ENCODE peak calls at places on chromosome 16, in ten cellular contexts. One of them, this sample, is unnamed. For H3K36me3, the result is how much of the 10 kb centered on the place peaks cover.

GRCh38 chr16:57045694-57046381 is 46.5 kb upstream of the CPNE2 start:
- DNase-seq in upper lobe of right lung: no peak
- DNase-seq in bronchial epithelial cell: peak
- DNase-seq in adrenal gland: peak
- DNase-seq in heart right ventricle: peak
- DNase-seq in spleen: peak
- DNase-seq in esophagus squamous epithelium: peak
- DNase-seq in IMR-90: peak
- DNase-seq in mucosa of descending colon: peak
- DNase-seq in lower lobe of right lung: peak
- DNase-seq in this sample: no peak

GRCh38 chr16:66432429-66432828 is 5.3 kb downstream of the BEAN1 start:
- DNase-seq in lower lobe of right lung: no peak
- DNase-seq in IMR-90: no peak
- DNase-seq in spleen: no peak
- DNase-seq in mucosa of descending colon: no peak
- DNase-seq in heart right ventricle: no peak
- DNase-seq in esophagus squamous epithelium: no peak
- DNase-seq in upper lobe of right lung: no peak
- DNase-seq in adrenal gland: no peak
- DNase-seq in bronchial epithelial cell: no peak
- DNase-seq in this sample: no peak

GRCh38 chr16:85286970-85287814 is 174.9 kb upstream of the CIBAR2 start:
- DNase-seq in IMR-90: peak
- DNase-seq in lower lobe of right lung: peak
- DNase-seq in upper lobe of right lung: no peak
- DNase-seq in bronchial epithelial cell: no peak
- DNase-seq in adrenal gland: peak
- DNase-seq in spleen: no peak
- DNase-seq in mucosa of descending colon: no peak
- DNase-seq in heart right ventricle: no peak
- DNase-seq in esophagus squamous epithelium: no peak
- DNase-seq in this sample: no peak

GRCh38 chr16:12470311-12471229 is 333.1 kb downstream of the CPPED1 start:
- DNase-seq in heart right ventricle: peak
- DNase-seq in mucosa of descending colon: no peak
- DNase-seq in adrenal gland: no peak
- DNase-seq in esophagus squamous epithelium: no peak
- DNase-seq in IMR-90: peak
- DNase-seq in lower lobe of right lung: no peak
- DNase-seq in spleen: no peak
- DNase-seq in upper lobe of right lung: no peak
- DNase-seq in bronchial epithelial cell: no peak
- DNase-seq in this sample: no peak

GRCh38 chr16:70250748-70251650 is 741 bp downstream of the EXOSC6 start:
- DNase-seq in mucosa of descending colon: peak
- DNase-seq in upper lobe of right lung: peak
- DNase-seq in adrenal gland: peak
- DNase-seq in lower lobe of right lung: peak
- DNase-seq in bronchial epithelial cell: peak
- DNase-seq in esophagus squamous epithelium: no peak
- DNase-seq in IMR-90: peak
- DNase-seq in heart right ventricle: no peak
- DNase-seq in spleen: peak
- DNase-seq in this sample: no peak

GRCh38 chr16:8804313-8804712 is 6.7 kb downstream of the PMM2 start:
- DNase-seq in heart right ventricle: no peak
- DNase-seq in esophagus squamous epithelium: no peak
- DNase-seq in upper lobe of right lung: no peak
- DNase-seq in spleen: no peak
- DNase-seq in adrenal gland: no peak
- DNase-seq in lower lobe of right lung: no peak
- DNase-seq in mucosa of descending colon: no peak
- DNase-seq in bronchial epithelial cell: no peak
- DNase-seq in IMR-90: no peak
- DNase-seq in this sample: no peak

GRCh38 chr16:70410736-70411135 is 28.2 kb downstream of the ST3GAL2 start:
- DNase-seq in mucosa of descending colon: no peak
- DNase-seq in heart right ventricle: no peak
- DNase-seq in bronchial epithelial cell: no peak
- DNase-seq in esophagus squamous epithelium: no peak
- DNase-seq in spleen: no peak
- DNase-seq in upper lobe of right lung: no peak
- DNase-seq in adrenal gland: peak
- DNase-seq in IMR-90: no peak
- DNase-seq in lower lobe of right lung: no peak
- DNase-seq in this sample: no peak

GRCh38 chr16:54318941-54319340 is 32.4 kb upstream of the IRX3 start:
- DNase-seq in esophagus squamous epithelium: no peak
- DNase-seq in upper lobe of right lung: no peak
- DNase-seq in mucosa of descending colon: no peak
- DNase-seq in lower lobe of right lung: no peak
- DNase-seq in bronchial epithelial cell: peak
- DNase-seq in adrenal gland: no peak
- DNase-seq in spleen: no peak
- DNase-seq in IMR-90: no peak
- DNase-seq in heart right ventricle: no peak
- DNase-seq in this sample: no peak

GRCh38 chr16:86761117-86761971 is 183.0 kb downstream of the FOXL1 start:
- DNase-seq in adrenal gland: peak
- DNase-seq in IMR-90: peak
- DNase-seq in spleen: peak
- DNase-seq in upper lobe of right lung: no peak
- DNase-seq in bronchial epithelial cell: peak
- DNase-seq in heart right ventricle: peak
- DNase-seq in lower lobe of right lung: no peak
- DNase-seq in esophagus squamous epithelium: no peak
- DNase-seq in mucosa of descending colon: peak
- DNase-seq in this sample: peak
- TF ChIP-seq CTCF in adrenal gland: peak
- TF ChIP-seq CTCF in IMR-90: peak
- TF ChIP-seq CTCF in spleen: peak
- TF ChIP-seq CTCF in upper lobe of right lung: peak
- TF ChIP-seq CTCF in bronchial epithelial cell: peak
- TF ChIP-seq CTCF in heart right ventricle: peak
- TF ChIP-seq CTCF in lower lobe of right lung: peak
- TF ChIP-seq CTCF in esophagus squamous epithelium: peak
- TF ChIP-seq CTCF in mucosa of descending colon: peak
- TF ChIP-seq CTCF in this sample: peak

GRCh38 chr16:89562027-89562599 is 1.6 kb downstream of the RPL13 start:
- DNase-seq in lower lobe of right lung: no peak
- DNase-seq in upper lobe of right lung: no peak
- DNase-seq in mucosa of descending colon: peak
- DNase-seq in spleen: no peak
- DNase-seq in adrenal gland: no peak
- DNase-seq in IMR-90: no peak
- DNase-seq in esophagus squamous epithelium: no peak
- DNase-seq in bronchial epithelial cell: no peak
- DNase-seq in heart right ventricle: no peak
- DNase-seq in this sample: no peak
- H3K36me3 ChIP-seq in lower lobe of right lung: under half
- H3K36me3 ChIP-seq in upper lobe of right lung: under half
- H3K36me3 ChIP-seq in mucosa of descending colon: under half
- H3K36me3 ChIP-seq in spleen: under half
- H3K36me3 ChIP-seq in adrenal gland: under half
- H3K36me3 ChIP-seq in IMR-90: under half
- H3K36me3 ChIP-seq in esophagus squamous epithelium: under half
- H3K36me3 ChIP-seq in bronchial epithelial cell: under half
- H3K36me3 ChIP-seq in heart right ventricle: under half
- H3K36me3 ChIP-seq in this sample: under half

GRCh38 chr16:30478766-30479478 is 6.4 kb downstream of the ITGAL start:
- DNase-seq in upper lobe of right lung: no peak
- DNase-seq in mucosa of descending colon: no peak
- DNase-seq in heart right ventricle: no peak
- DNase-seq in adrenal gland: no peak
- DNase-seq in IMR-90: no peak
- DNase-seq in spleen: no peak
- DNase-seq in bronchial epithelial cell: no peak
- DNase-seq in esophagus squamous epithelium: no peak
- DNase-seq in lower lobe of right lung: no peak
- DNase-seq in this sample: no peak

GRCh38 chr16:30476991-30477390 is 4.4 kb downstream of the ITGAL start:
- DNase-seq in heart right ventricle: no peak
- DNase-seq in spleen: no peak
- DNase-seq in upper lobe of right lung: no peak
- DNase-seq in adrenal gland: no peak
- DNase-seq in lower lobe of right lung: no peak
- DNase-seq in IMR-90: no peak
- DNase-seq in bronchial epithelial cell: no peak
- DNase-seq in mucosa of descending colon: no peak
- DNase-seq in esophagus squamous epithelium: no peak
- DNase-seq in this sample: no peak

GRCh38 chr16:30485818-30486436 is 13.4 kb downstream of the ITGAL start:
- DNase-seq in bronchial epithelial cell: no peak
- DNase-seq in adrenal gland: no peak
- DNase-seq in mucosa of descending colon: no peak
- DNase-seq in spleen: no peak
- DNase-seq in upper lobe of right lung: no peak
- DNase-seq in esophagus squamous epithelium: no peak
- DNase-seq in lower lobe of right lung: no peak
- DNase-seq in heart right ventricle: no peak
- DNase-seq in IMR-90: peak
- DNase-seq in this sample: no peak

GRCh38 chr16:30484887-30485286 is 12.3 kb downstream of the ITGAL start:
- DNase-seq in lower lobe of right lung: no peak
- DNase-seq in mucosa of descending colon: no peak
- DNase-seq in spleen: no peak
- DNase-seq in upper lobe of right lung: no peak
- DNase-seq in heart right ventricle: no peak
- DNase-seq in bronchial epithelial cell: no peak
- DNase-seq in IMR-90: no peak
- DNase-seq in esophagus squamous epithelium: no peak
- DNase-seq in adrenal gland: no peak
- DNase-seq in this sample: no peak

DNA sequence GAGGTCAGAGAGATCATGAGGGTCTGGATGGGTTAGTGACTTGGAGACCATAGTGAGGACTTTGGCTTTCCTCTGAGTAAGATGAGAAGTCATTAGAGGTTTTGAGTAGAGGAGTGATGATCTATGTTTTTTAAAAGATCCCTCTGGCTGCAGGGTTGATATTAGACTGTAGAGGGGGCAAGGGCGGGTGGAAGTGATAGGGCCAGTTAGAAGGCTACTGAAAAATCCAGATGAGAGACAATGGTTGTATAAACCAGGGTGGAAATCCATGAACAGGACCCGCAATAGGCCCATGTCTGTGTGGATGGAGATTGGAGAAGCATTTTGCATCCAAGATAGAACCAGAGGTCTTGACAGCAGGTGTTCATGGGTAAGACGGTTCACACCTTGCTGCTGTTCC is 9.8 kb downstream of the ITGAL start:
- DNase-seq in mucosa of descending colon: no peak
- DNase-seq in esophagus squamous epithelium: no peak
- DNase-seq in bronchial epithelial cell: no peak
- DNase-seq in spleen: no peak
- DNase-seq in upper lobe of right lung: no peak
- DNase-seq in lower lobe of right lung: no peak
- DNase-seq in IMR-90: no peak
- DNase-seq in adrenal gland: no peak
- DNase-seq in heart right ventricle: no peak
- DNase-seq in this sample: no peak
- TF ChIP-seq CTCF in mucosa of descending colon: no peak
- TF ChIP-seq CTCF in esophagus squamous epithelium: no peak
- TF ChIP-seq CTCF in bronchial epithelial cell: peak
- TF ChIP-seq CTCF in spleen: no peak
- TF ChIP-seq CTCF in upper lobe of right lung: no peak
- TF ChIP-seq CTCF in lower lobe of right lung: no peak
- TF ChIP-seq CTCF in IMR-90: peak
- TF ChIP-seq CTCF in adrenal gland: no peak
- TF ChIP-seq CTCF in heart right ventricle: no peak
- TF ChIP-seq CTCF in this sample: peak

DNA sequence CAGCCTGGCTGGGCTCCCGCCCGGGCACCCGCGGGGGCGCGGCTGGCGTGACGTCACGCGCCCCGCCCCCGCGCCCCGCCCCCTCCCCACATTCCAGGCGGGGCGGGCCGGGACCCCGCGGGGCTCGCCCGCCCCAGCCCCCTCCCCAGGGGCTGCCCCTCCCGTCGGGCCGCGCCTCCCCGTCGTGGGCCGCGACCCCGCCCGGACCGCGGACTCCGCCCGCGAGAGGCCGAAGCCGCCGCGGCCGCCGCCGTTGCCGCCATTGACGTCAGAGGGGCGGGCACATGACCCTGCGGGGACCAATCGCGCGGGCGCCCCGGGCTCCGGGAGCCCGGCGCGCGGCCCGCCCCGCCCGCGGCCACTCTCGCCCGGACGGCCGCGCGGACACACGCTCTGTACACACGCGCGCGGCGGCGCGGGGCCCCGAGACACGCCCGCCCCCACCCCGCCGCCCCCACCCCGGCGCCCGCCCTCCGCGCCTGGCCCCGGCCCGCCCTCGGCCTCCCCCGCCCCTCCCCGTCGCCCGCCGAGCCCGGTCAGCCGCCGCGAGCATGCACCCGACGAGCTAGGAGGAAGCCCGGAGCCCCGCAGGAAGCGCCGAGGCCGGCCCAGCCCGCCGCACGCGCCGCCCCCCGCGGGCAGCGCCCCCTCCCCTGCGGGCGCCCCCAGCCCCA is at the start of gene CMIP:
- DNase-seq in esophagus squamous epithelium: peak
- DNase-seq in heart right ventricle: peak
- DNase-seq in mucosa of descending colon: peak
- DNase-seq in IMR-90: peak
- DNase-seq in lower lobe of right lung: peak
- DNase-seq in spleen: peak
- DNase-seq in upper lobe of right lung: peak
- DNase-seq in adrenal gland: peak
- DNase-seq in bronchial epithelial cell: peak
- DNase-seq in this sample: peak
- H3K36me3 ChIP-seq in esophagus squamous epithelium: under half
- H3K36me3 ChIP-seq in heart right ventricle: under half
- H3K36me3 ChIP-seq in mucosa of descending colon: under half
- H3K36me3 ChIP-seq in IMR-90: under half
- H3K36me3 ChIP-seq in lower lobe of right lung: under half
- H3K36me3 ChIP-seq in spleen: under half
- H3K36me3 ChIP-seq in upper lobe of right lung: under half
- H3K36me3 ChIP-seq in adrenal gland: under half
- H3K36me3 ChIP-seq in bronchial epithelial cell: under half
- H3K36me3 ChIP-seq in this sample: under half